ENCODE peak calls at places on chromosomes 2 and 18, in six cellular contexts. T is A549, Z is H1, P is K562, J is HepG2, F is GM12878. H is an unnamed sample.

GRCh38 chr2:144414324-144414845 is 105.5 kb downstream of the ZEB2 start:
- DNase-seq in T (peak; percentile 47), Z (no peak), P (no peak), J (no peak), F (no peak), H (no peak)

GRCh38 chr2:237060518-237061312 is 25.0 kb upstream of the COPS8 start:
- DNase-seq in T (peak; percentile 71), Z (no peak), P (peak; percentile 16), J (peak; percentile 62), F (no peak), H (peak; percentile 74)

GRCh38 chr2:158488442-158489216 is 31.9 kb downstream of the PKP4 start:
- DNase-seq in T (no peak), Z (no peak), P (no peak), J (no peak), F (no peak), H (no peak)

GRCh38 chr2:137435176-137435575 is 529.1 kb upstream of the HNMT start:
- DNase-seq in T (no peak), Z (no peak), P (no peak), J (no peak), F (no peak), H (no peak)

GRCh38 chr2:176140520-176141317 is 10.6 kb upstream of the HOXD4 start:
- DNase-seq in T (peak; percentile 85), Z (peak; percentile 66), P (peak; percentile 95), J (peak; percentile 60), F (peak; percentile 24), H (peak; percentile 96)

GRCh38 chr18:69974365-69974764 is 26.7 kb upstream of the CD226 start:
- DNase-seq in T (no peak), Z (no peak), P (no peak), J (peak; percentile 6), F (no peak), H (no peak)

GRCh38 chr2:192267484-192267883 is 72.8 kb upstream of the TMEFF2 start:
- DNase-seq in T (peak; percentile 10), Z (no peak), P (no peak), J (no peak), F (no peak), H (no peak)

GRCh38 chr2:41927581-41928260 is 120.1 kb upstream of the PKDCC start:
- DNase-seq in T (no peak), Z (no peak), P (no peak), J (no peak), F (no peak), H (no peak)

GRCh38 chr2:122660786-122661634 is 905.6 kb downstream of the TSN start:
- DNase-seq in T (no peak), Z (peak; percentile 72), P (no peak), J (no peak), F (no peak), H (no peak)

GRCh38 chr2:6946722-6947121 is 29.5 kb downstream of the RNF144A start:
- DNase-seq in T (peak; percentile 13), Z (no peak), P (no peak), J (no peak), F (no peak), H (no peak)

GRCh38 chr2:190575263-190575662 is 40.7 kb upstream of the NEMP2 start:
- DNase-seq in T (no peak), Z (no peak), P (no peak), J (no peak), F (no peak), H (no peak)

GRCh38 chr2:10400978-10401951 is 46.9 kb downstream of the ODC1 start:
- DNase-seq in T (no peak), Z (no peak), P (no peak), J (peak; percentile 87), F (no peak), H (no peak)

GRCh38 chr2:22582107-22582506 is 802.9 kb upstream of the KLHL29 start:
- DNase-seq in T (no peak), Z (no peak), P (no peak), J (no peak), F (no peak), H (no peak)

GRCh38 chr2:191657977-191658376 is 20.0 kb upstream of the NABP1 start:
- DNase-seq in T (no peak), Z (no peak), P (no peak), J (no peak), F (no peak), H (no peak)

GRCh38 chr2:207143474-207144190 is 22.1 kb downstream of the KLF7 start:
- DNase-seq in T (no peak), Z (no peak), P (no peak), J (no peak), F (no peak), H (no peak)

GRCh38 chr18:38174594-38174993 is 609.0 kb upstream of the CELF4 start:
- DNase-seq in T (no peak), Z (no peak), P (no peak), J (no peak), F (no peak), H (no peak)

GRCh38 chr2:120602251-120602650 is 133.4 kb upstream of the GLI2 start:
- DNase-seq in T (no peak), Z (no peak), P (no peak), J (no peak), F (no peak), H (no peak)

GRCh38 chr2:176136375-176137248 is 7.1 kb downstream of the HOXD8 start:
- DNase-seq in T (peak; percentile 16), Z (no peak), P (no peak), J (no peak), F (no peak), H (peak; percentile 75)

GRCh38 chr2:24859968-24860600 is 60.0 kb downstream of the ADCY3 start:
- DNase-seq in T (no peak), Z (no peak), P (no peak), J (no peak), F (no peak), H (no peak)

GRCh38 chr2:145777297-145777696 is 1257.4 kb upstream of the ZEB2 start:
- DNase-seq in T (peak; percentile 60), Z (no peak), P (no peak), J (peak; percentile 88), F (no peak), H (no peak)

GRCh38 chr2:237509905-237510304 is 22.9 kb downstream of the MLPH start:
- DNase-seq in T (no peak), Z (no peak), P (no peak), J (no peak), F (no peak), H (no peak)

GRCh38 chr18:23226930-23227728 is 91.8 kb downstream of the CABLES1 start:
- DNase-seq in T (no peak), Z (no peak), P (no peak), J (no peak), F (no peak), H (no peak)

GRCh38 chr18:62332964-62333695 is 8.0 kb downstream of the TNFRSF11A start:
- DNase-seq in T (no peak), Z (no peak), P (no peak), J (no peak), F (no peak), H (no peak)

GRCh38 chr18:73564073-73564472 is 583.6 kb downstream of the FBXO15 start:
- DNase-seq in T (peak; percentile 64), Z (no peak), P (no peak), J (no peak), F (no peak), H (no peak)

GRCh38 chr2:177599956-177600355 is 207.4 kb downstream of the AGPS start:
- DNase-seq in T (no peak), Z (no peak), P (no peak), J (peak; percentile 35), F (no peak), H (no peak)

GRCh38 chr2:224594840-224595239 is 9.7 kb upstream of the CUL3 start:
- DNase-seq in T (no peak), Z (no peak), P (no peak), J (no peak), F (no peak), H (no peak)

GRCh38 chr2:133609664-133610063 is 41.4 kb upstream of the NCKAP5 start:
- DNase-seq in T (no peak), Z (no peak), P (no peak), J (no peak), F (no peak), H (no peak)

GRCh38 chr2:219478916-219479315 is 19.8 kb upstream of the GMPPA start:
- DNase-seq in T (no peak), Z (no peak), P (no peak), J (no peak), F (no peak), H (no peak)
- TF ChIP-seq CHD2 in T (no peak), Z (no peak), P (no peak), J (no peak), F (no peak), H (no peak)

DNA sequence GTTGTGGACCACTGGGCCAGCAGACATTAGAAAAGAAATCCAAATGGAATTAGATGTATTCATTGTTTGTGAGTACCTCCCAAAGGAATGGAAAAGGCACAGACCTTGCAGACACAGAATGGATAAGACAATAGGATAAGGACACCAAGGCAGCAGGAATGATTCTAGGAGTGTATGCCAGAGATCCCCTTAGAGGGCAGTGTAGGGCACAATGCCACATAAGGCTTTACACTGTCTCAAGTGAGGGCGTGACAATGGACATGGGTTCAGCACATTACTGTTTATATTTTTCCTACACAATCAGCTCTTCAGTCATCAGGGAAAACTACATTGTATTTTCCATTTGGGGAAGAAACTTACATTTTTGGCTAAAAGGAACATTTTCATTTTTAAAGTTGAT is 250.9 kb downstream of the PTH2R start:
- DNase-seq in T (peak; percentile 11), Z (no peak), P (no peak), J (no peak), F (no peak), H (peak; percentile 0)
- TF ChIP-seq CTCF in T (no peak), Z (peak; percentile 36), P (no peak), J (peak; percentile 21), F (no peak), H (no peak)

DNA sequence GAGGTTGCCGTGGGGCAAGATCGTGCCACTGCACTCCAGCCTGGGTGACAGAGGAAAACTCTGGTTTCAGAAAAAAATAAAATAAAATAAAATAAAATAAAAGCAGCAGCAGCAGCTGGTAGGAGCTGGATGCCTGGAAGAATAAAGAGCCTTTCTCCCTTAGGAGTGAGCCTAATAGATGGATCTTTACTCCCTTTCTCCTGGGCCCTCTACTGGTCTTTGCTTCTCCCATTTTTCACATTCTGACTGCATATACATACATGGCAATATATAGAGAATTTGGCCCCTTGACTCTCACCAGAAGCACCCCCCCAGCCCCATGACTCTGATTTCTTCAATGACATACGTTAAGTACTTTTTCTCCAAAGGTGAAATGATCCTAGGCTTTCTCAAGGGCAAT is 9.8 kb upstream of the MALT1 start:
- DNase-seq in T (no peak), Z (no peak), P (no peak), J (no peak), F (no peak), H (no peak)
- TF ChIP-seq CHD2 in T (no peak), Z (no peak), P (no peak), J (no peak), F (no peak), H (no peak)

GRCh38 chr2:199484927-199485326 is 27.2 kb upstream of the SATB2 start:
- DNase-seq in T (peak; percentile 31), Z (no peak), P (no peak), J (no peak), F (no peak), H (no peak)
- TF ChIP-seq CTCF in T (no peak), Z (peak; percentile 49), P (peak; percentile 58), J (peak; percentile 51), F (no peak), H (no peak)

GRCh38 chr2:161010503-161010902 is 149.7 kb upstream of the TANK start:
- DNase-seq in T (no peak), Z (no peak), P (no peak), J (no peak), F (no peak), H (no peak)
- TF ChIP-seq CHD2 in T (no peak), Z (no peak), P (no peak), J (no peak), F (no peak), H (no peak)

GRCh38 chr2:185658766-185659165 is 79.8 kb upstream of the FSIP2 start:
- DNase-seq in T (no peak), Z (no peak), P (no peak), J (no peak), F (no peak), H (no peak)
- TF ChIP-seq CTCF in T (no peak), Z (no peak), P (no peak), J (no peak), F (no peak), H (no peak)

H was measured in SK-N-SH.